ENCODE peak calls at places on chromosome 20, in nine cellular contexts. R is mammary epithelial cell, K is pancreas, M is aorta, I is BE2C, Z is GM06990, W is stomach, H is uterus, L is neuronal stem cell. P is an unnamed sample. For H3K27me3, the result is how much of the 10 kb centered on the place peaks cover.

GRCh38 chr20:48632825-48633619 is 194.8 kb downstream of the PREX1 start:
- DNase-seq in R (no peak), K (no peak), M (no peak), I (no peak), Z (no peak), W (no peak), H (no peak), L (no peak), P (no peak)

GRCh38 chr20:63441777-63442493 is 30.5 kb downstream of the KCNQ2 start:
- DNase-seq in R (peak), K (peak), M (no peak), I (peak), Z (peak), W (peak), H (no peak), L (no peak), P (peak)

GRCh38 chr20:62378215-62378614 is 8.7 kb upstream of the RPS21 start:
- DNase-seq in R (peak), K (no peak), M (no peak), I (no peak), Z (no peak), W (no peak), H (no peak), L (no peak), P (no peak)

GRCh38 chr20:33261465-33261864 is 21.5 kb upstream of the BPIFB1 start:
- DNase-seq in R (no peak), K (no peak), M (no peak), I (no peak), Z (no peak), W (no peak), H (no peak), L (no peak), P (no peak)

GRCh38 chr20:20436689-20437088 is 68.8 kb downstream of the INSM1 start:
- DNase-seq in R (no peak), K (no peak), M (no peak), I (no peak), Z (no peak), W (no peak), H (no peak), L (no peak), P (no peak)

GRCh38 chr20:58984691-58985090 is 3.6 kb downstream of the NELFCD start:
- DNase-seq in R (no peak), K (no peak), M (no peak), I (no peak), Z (no peak), W (peak), H (no peak), L (no peak), P (no peak)

GRCh38 chr20:25306991-25307903 is 59.4 kb downstream of the PYGB start:
- DNase-seq in R (no peak), K (no peak), M (peak), I (no peak), Z (no peak), W (no peak), H (no peak), L (no peak), P (no peak)

GRCh38 chr20:10239954-10240353 is 21.3 kb downstream of the SNAP25 start:
- DNase-seq in R (peak), K (peak), M (no peak), I (peak), Z (no peak), W (peak), H (no peak), L (no peak), P (no peak)

DNA sequence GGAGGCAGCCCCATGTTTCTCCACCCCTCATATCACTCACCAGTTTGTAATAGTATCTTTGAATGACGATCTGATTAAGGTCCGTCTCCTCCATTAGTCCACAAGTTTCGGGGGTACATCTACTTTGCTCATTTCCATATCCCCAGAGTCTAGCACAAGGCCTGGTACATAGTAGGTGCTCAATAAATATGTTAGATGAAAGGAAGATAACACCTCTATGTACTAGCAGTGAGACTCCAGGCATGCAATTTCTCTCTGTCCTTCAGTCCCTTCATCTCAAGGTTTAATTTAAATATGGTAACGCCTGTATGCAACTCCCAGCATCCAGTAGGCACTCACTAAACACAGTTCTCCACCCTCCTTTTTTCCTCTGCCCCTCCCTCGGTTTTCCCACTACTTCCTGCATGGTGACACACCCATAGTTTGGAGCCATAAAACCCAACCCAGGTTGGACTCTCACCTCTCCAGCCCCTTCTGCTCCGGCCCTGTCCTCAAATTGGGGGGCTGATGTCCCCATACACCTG is 458 bp upstream of the HNF4A start:
- DNase-seq in R (no peak), K (no peak), M (no peak), I (no peak), Z (no peak), W (peak), H (no peak), L (no peak), P (no peak)
- H3K4me3 ChIP-seq in R (no peak), K (peak), M (no peak), I (no peak), Z (no peak), W (peak), H (no peak), L (no peak), P (no peak)

GRCh38 chr20:60249436-60249835 is 291.2 kb downstream of the CDH26 start:
- DNase-seq in R (peak), K (no peak), M (no peak), I (no peak), Z (no peak), W (no peak), H (no peak), L (no peak), P (peak)
- H3K27me3 ChIP-seq in R (under half), K (under half), M (under half), I (under half), Z (under half), W (under half), H (under half), L (under half), P (under half)

DNA sequence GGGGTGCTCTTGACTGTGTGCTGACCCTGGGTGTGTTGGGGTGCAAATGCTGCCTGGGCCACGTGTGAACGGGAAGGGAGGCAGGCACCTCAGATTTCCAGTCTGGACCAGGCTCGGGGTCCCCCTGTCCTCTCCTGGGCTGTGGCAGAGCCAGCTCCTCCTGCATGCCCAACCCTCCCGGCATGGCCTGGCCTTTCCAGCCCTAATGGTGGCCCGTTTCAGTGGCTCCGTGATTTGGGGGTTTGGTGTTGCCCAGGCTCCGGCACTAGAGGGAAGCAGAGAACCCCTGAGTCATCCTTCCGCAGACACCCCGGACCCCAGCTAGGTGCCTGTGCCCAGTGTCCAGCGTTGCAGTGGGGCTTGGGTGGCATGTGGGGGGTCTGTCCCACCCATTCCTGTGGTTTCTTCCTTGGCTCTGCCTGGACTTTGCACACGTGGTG is 9.1 kb downstream of the RBM38 start:
- DNase-seq in R (no peak), K (no peak), M (peak), I (no peak), Z (peak), W (no peak), H (no peak), L (no peak), P (no peak)
- H3K4me3 ChIP-seq in R (no peak), K (no peak), M (no peak), I (no peak), Z (peak), W (no peak), H (no peak), L (no peak), P (no peak)

GRCh38 chr20:37575884-37576283 is 48.2 kb upstream of the BLCAP start:
- DNase-seq in R (no peak), K (no peak), M (no peak), I (no peak), Z (peak), W (no peak), H (no peak), L (no peak), P (no peak)

GRCh38 chr20:37576911-37577310 is 49.2 kb upstream of the BLCAP start:
- DNase-seq in R (no peak), K (no peak), M (no peak), I (no peak), Z (no peak), W (no peak), H (no peak), L (no peak), P (no peak)

GRCh38 chr20:37580069-37580468 is 52.4 kb upstream of the BLCAP start:
- DNase-seq in R (no peak), K (no peak), M (no peak), I (no peak), Z (no peak), W (no peak), H (no peak), L (no peak), P (no peak)

GRCh38 chr20:37579091-37579490 is 51.4 kb upstream of the BLCAP start:
- DNase-seq in R (no peak), K (no peak), M (no peak), I (peak), Z (no peak), W (no peak), H (no peak), L (no peak), P (no peak)

GRCh38 chr20:37577972-37578371 is 50.3 kb upstream of the BLCAP start:
- DNase-seq in R (no peak), K (no peak), M (no peak), I (no peak), Z (no peak), W (no peak), H (no peak), L (no peak), P (no peak)
- H3K27me3 ChIP-seq in R (under half), K (under half), M (under half), I (under half), Z (under half), W (under half), H (under half), L (under half), P (under half)

DNA sequence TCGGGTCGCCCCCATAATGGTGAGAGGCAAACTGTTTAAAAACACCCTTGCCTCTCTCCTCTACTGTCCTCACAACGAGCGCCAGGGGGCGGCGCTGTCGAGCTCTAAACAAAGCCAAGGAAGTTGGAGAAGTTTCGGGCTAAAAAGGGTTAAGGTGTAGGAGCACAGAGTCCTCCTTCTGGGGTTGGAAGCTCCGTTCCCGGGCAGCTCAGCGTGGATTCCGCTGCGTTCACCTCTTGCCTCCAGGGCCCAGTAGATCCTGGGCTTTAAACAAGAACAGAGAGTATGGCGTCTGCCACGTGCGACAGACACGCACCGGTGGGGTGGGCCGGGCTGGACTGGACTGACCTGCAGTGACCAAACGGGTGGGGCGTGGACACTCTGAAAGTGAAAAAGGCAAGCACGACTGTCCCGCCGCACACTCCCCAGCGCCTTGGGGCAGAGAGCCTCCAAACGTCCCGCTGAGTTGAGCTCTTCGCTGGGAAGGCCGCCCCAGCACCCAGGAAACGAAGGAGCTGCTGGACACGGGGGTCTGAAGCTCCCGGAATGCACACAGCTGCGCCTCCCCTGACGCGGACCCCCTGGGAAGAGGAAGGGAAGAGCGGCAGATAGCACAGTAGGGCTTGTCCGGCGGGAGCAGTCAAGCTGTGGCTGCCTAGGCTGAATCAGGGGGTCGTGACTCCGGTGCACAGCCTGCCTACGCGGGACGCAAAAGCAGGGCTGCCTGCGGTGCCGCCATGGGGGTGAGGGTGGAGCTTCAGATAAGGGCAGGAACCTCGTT is 1.6 kb upstream of the THBD start:
- DNase-seq in R (peak), K (peak), M (peak), I (no peak), Z (peak), W (peak), H (peak), L (peak), P (peak)
- H3K4me3 ChIP-seq in R (peak), K (peak), M (peak), I (no peak), Z (peak), W (peak), H (peak), L (peak), P (peak)

DNA sequence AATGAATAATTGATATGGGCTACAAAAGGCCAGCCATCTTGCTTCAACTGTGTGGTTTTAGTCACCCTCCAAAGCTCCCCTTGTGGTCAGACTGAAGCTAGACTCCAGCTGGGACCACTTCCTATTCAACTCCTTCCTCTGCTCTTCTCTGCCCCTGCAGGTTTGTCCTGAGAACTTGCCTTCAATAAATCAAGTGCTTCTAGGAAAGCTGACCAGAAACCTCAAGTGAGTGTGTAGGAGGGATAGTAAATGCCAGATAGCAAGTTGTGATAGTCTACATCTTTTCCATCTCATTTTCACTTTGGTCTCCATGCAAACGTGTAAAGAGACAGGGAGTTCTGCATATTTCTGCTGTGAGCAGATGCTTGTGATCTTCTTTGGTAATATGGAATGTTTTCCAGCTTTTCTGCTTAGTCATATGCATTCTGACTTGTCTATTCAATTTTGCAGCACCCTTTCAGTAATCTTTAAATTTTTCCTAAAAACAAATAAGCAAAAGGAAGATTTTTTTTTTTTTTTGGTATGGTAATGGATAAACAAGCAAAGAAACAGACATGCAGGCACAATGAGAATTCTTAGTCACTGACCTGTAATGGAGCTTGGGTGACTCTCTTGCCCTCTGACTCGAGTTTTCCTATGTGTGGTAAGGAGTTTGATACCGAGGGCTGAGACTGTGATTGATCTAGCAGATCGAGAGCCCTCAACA is 201.3 kb upstream of the BTBD3 start:
- DNase-seq in R (peak), K (peak), M (no peak), I (peak), Z (no peak), W (no peak), H (no peak), L (no peak), P (peak)
- H3K27me3 ChIP-seq in R (under half), K (under half), M (under half), I (under half), Z (under half), W (under half), H (under half), L (under half), P (under half)

P was measured in SJSA1.